ENCODE peak calls at places on chromosomes 13 and 19, in five cellular contexts. F is iris pigment epithelial cell; E is stimulated activated naive CD8-positive, alpha-beta T cell treated with anti-CD3 and anti-CD28 coated beads, Interleukin-15, amount 100 ng/mL, for 72 hours; S is choroid plexus epithelial cell; C is hypothalamus. D is an unnamed sample.

GRCh38 chr19:47324502-47324901 is 7.5 kb upstream of the C5AR2 start:
- DNase-seq in E (no peak), C (no peak), F (no peak), S (no peak), D (no peak)

GRCh38 chr19:33368074-33368864 is 5.2 kb upstream of the CEBPG start:
- DNase-seq in C (no peak), E (no peak), S (no peak), F (peak), D (no peak)

GRCh38 chr19:6947745-6948144 is 60.4 kb downstream of the ADGRE1 start:
- DNase-seq in E (peak), S (peak), F (peak), C (no peak), D (no peak)

GRCh38 chr13:80131204-80131603 is 209.7 kb downstream of the SPRY2 start:
- DNase-seq in E (no peak), F (peak), C (peak), S (peak), D (no peak)

GRCh38 chr13:80962855-80963254 is 621.9 kb upstream of the SPRY2 start:
- DNase-seq in S (peak), C (no peak), F (peak), E (no peak), D (no peak)

GRCh38 chr13:50838031-50838430 is 5.5 kb downstream of the DLEU7 start:
- DNase-seq in F (no peak), E (no peak), S (no peak), C (no peak), D (no peak)

GRCh38 chr19:33259532-33259931 is 33.9 kb upstream of the SLC7A10 start:
- DNase-seq in E (no peak), C (no peak), S (no peak), F (no peak), D (no peak)

GRCh38 chr13:113665582-113666323 is 1.3 kb upstream of the GRK1 start:
- DNase-seq in C (no peak), E (no peak), F (no peak), S (no peak), D (no peak)

GRCh38 chr19:33348301-33349010 is 25.1 kb upstream of the CEBPG start:
- DNase-seq in C (no peak), F (peak), E (no peak), S (peak), D (no peak)

GRCh38 chr19:45231891-45232290 is 13.3 kb downstream of the EXOC3L2 start:
- DNase-seq in E (no peak), F (no peak), S (no peak), C (no peak), D (no peak)

GRCh38 chr13:102333320-102334181 is 68.3 kb downstream of the FGF14 start:
- DNase-seq in E (no peak), S (no peak), F (no peak), C (no peak), D (no peak)

GRCh38 chr19:35257113-35257461 is 8.3 kb downstream of the LSR start:
- DNase-seq in C (no peak), S (no peak), E (peak), F (no peak), D (no peak)

GRCh38 chr19:34305221-34306058 is 51.1 kb downstream of the GARRE1 start:
- DNase-seq in E (no peak), F (no peak), C (no peak), S (no peak), D (no peak)

GRCh38 chr19:46206176-46206575 is 23.4 kb upstream of the IGFL1 start:
- DNase-seq in F (no peak), S (no peak), E (no peak), C (no peak), D (no peak)

GRCh38 chr19:5947435-5947834 is 30.5 kb downstream of the RANBP3 start:
- DNase-seq in F (peak), C (peak), S (peak), E (no peak), D (no peak)

D was measured in NCI-H82.